ENCODE peak calls at places on chromosome 18, in five cellular contexts. One of them, this sample, is unnamed.

GRCh38 chr18:58557013-58557435 is 71.9 kb downstream of the ALPK2 start:
- DNase-seq in GM12865: peak; percentile 85
- DNase-seq in foreskin fibroblast: no peak
- DNase-seq in breast epithelium: no peak
- DNase-seq in fibroblast of the aortic adventitia: no peak
- DNase-seq in this sample: no peak

GRCh38 chr18:9139400-9140039 is 2.9 kb downstream of the ANKRD12 start:
- DNase-seq in GM12865: peak; percentile 37
- DNase-seq in foreskin fibroblast: no peak
- DNase-seq in breast epithelium: no peak
- DNase-seq in fibroblast of the aortic adventitia: no peak
- DNase-seq in this sample: no peak

GRCh38 chr18:51643483-51643882 is 446.0 kb upstream of the MEX3C start:
- DNase-seq in GM12865: no peak
- DNase-seq in foreskin fibroblast: no peak
- DNase-seq in breast epithelium: no peak
- DNase-seq in fibroblast of the aortic adventitia: no peak
- DNase-seq in this sample: no peak

GRCh38 chr18:34511435-34511834 is 198.7 kb upstream of the DTNA start:
- DNase-seq in GM12865: no peak
- DNase-seq in foreskin fibroblast: no peak
- DNase-seq in breast epithelium: no peak
- DNase-seq in fibroblast of the aortic adventitia: no peak
- DNase-seq in this sample: no peak

GRCh38 chr18:48134609-48135008 is 204.2 kb upstream of the SMAD2 start:
- DNase-seq in GM12865: no peak
- DNase-seq in foreskin fibroblast: no peak
- DNase-seq in breast epithelium: no peak
- DNase-seq in fibroblast of the aortic adventitia: no peak
- DNase-seq in this sample: no peak

GRCh38 chr18:63025251-63025710 is 294.3 kb downstream of the BCL2 start:
- DNase-seq in GM12865: no peak
- DNase-seq in foreskin fibroblast: no peak
- DNase-seq in breast epithelium: peak; percentile 61
- DNase-seq in fibroblast of the aortic adventitia: no peak
- DNase-seq in this sample: no peak

GRCh38 chr18:58334061-58334460 is 290.0 kb downstream of the NEDD4L start:
- DNase-seq in GM12865: no peak
- DNase-seq in foreskin fibroblast: no peak
- DNase-seq in breast epithelium: no peak
- DNase-seq in fibroblast of the aortic adventitia: no peak
- DNase-seq in this sample: no peak

GRCh38 chr18:58288922-58289797 is 245.1 kb downstream of the NEDD4L start:
- DNase-seq in GM12865: peak; percentile 72
- DNase-seq in foreskin fibroblast: peak; percentile 28
- DNase-seq in breast epithelium: no peak
- DNase-seq in fibroblast of the aortic adventitia: peak; percentile 11
- DNase-seq in this sample: peak; percentile 78

GRCh38 chr18:22606563-22607283 is 189.0 kb upstream of the CTAGE1 start:
- DNase-seq in GM12865: no peak
- DNase-seq in foreskin fibroblast: no peak
- DNase-seq in breast epithelium: no peak
- DNase-seq in fibroblast of the aortic adventitia: peak; percentile 61
- DNase-seq in this sample: no peak

GRCh38 chr18:51070545-51070944 is 40.5 kb downstream of the SMAD4 start:
- DNase-seq in GM12865: no peak
- DNase-seq in foreskin fibroblast: peak; percentile 68
- DNase-seq in breast epithelium: no peak
- DNase-seq in fibroblast of the aortic adventitia: peak; percentile 78
- DNase-seq in this sample: no peak

GRCh38 chr18:12099160-12099559 is 5.5 kb downstream of the ANKRD62 start:
- DNase-seq in GM12865: no peak
- DNase-seq in foreskin fibroblast: no peak
- DNase-seq in breast epithelium: no peak
- DNase-seq in fibroblast of the aortic adventitia: no peak
- DNase-seq in this sample: no peak

GRCh38 chr18:7272268-7273049 is 41.6 kb downstream of the LRRC30 start:
- DNase-seq in GM12865: no peak
- DNase-seq in foreskin fibroblast: peak; percentile 46
- DNase-seq in breast epithelium: no peak
- DNase-seq in fibroblast of the aortic adventitia: peak; percentile 65
- DNase-seq in this sample: no peak

GRCh38 chr18:24176727-24177416 is 38.0 kb downstream of the CABYR start:
- DNase-seq in GM12865: peak; percentile 85
- DNase-seq in foreskin fibroblast: peak; percentile 16
- DNase-seq in breast epithelium: peak; percentile 55
- DNase-seq in fibroblast of the aortic adventitia: peak; percentile 57
- DNase-seq in this sample: peak; percentile 59

GRCh38 chr18:79682896-79683625 is 3.5 kb downstream of the CTDP1 start:
- DNase-seq in GM12865: no peak
- DNase-seq in foreskin fibroblast: no peak
- DNase-seq in breast epithelium: no peak
- DNase-seq in fibroblast of the aortic adventitia: no peak
- DNase-seq in this sample: no peak

GRCh38 chr18:63736856-63737255 is 34.1 kb downstream of the SERPINB11 start:
- DNase-seq in GM12865: no peak
- DNase-seq in foreskin fibroblast: peak; percentile 66
- DNase-seq in breast epithelium: no peak
- DNase-seq in fibroblast of the aortic adventitia: no peak
- DNase-seq in this sample: no peak

GRCh38 chr18:79490593-79491551 is 95.1 kb downstream of the NFATC1 start:
- DNase-seq in GM12865: no peak
- DNase-seq in foreskin fibroblast: no peak
- DNase-seq in breast epithelium: no peak
- DNase-seq in fibroblast of the aortic adventitia: no peak
- DNase-seq in this sample: no peak

GRCh38 chr18:55778731-55779460 is 190.9 kb upstream of the TCF4 start:
- DNase-seq in GM12865: peak; percentile 54
- DNase-seq in foreskin fibroblast: no peak
- DNase-seq in breast epithelium: no peak
- DNase-seq in fibroblast of the aortic adventitia: no peak
- DNase-seq in this sample: no peak

GRCh38 chr18:37270666-37271052 is 294.9 kb downstream of the CELF4 start:
- DNase-seq in GM12865: no peak
- DNase-seq in foreskin fibroblast: no peak
- DNase-seq in breast epithelium: no peak
- DNase-seq in fibroblast of the aortic adventitia: no peak
- DNase-seq in this sample: no peak

GRCh38 chr18:12092398-12093229 is 1.0 kb upstream of the ANKRD62 start:
- DNase-seq in GM12865: peak; percentile 68
- DNase-seq in foreskin fibroblast: no peak
- DNase-seq in breast epithelium: no peak
- DNase-seq in fibroblast of the aortic adventitia: no peak
- DNase-seq in this sample: no peak

GRCh38 chr18:30044496-30044895 is 998.0 kb downstream of the DSC3 start:
- DNase-seq in GM12865: no peak
- DNase-seq in foreskin fibroblast: no peak
- DNase-seq in breast epithelium: no peak
- DNase-seq in fibroblast of the aortic adventitia: no peak
- DNase-seq in this sample: no peak

GRCh38 chr18:48470484-48471180 is 61.4 kb upstream of the ZBTB7C start:
- DNase-seq in GM12865: no peak
- DNase-seq in foreskin fibroblast: no peak
- DNase-seq in breast epithelium: no peak
- DNase-seq in fibroblast of the aortic adventitia: peak; percentile 83
- DNase-seq in this sample: no peak

GRCh38 chr18:23053756-23054457 is 81.4 kb upstream of the CABLES1 start:
- DNase-seq in GM12865: no peak
- DNase-seq in foreskin fibroblast: no peak
- DNase-seq in breast epithelium: peak; percentile 66
- DNase-seq in fibroblast of the aortic adventitia: peak; percentile 66
- DNase-seq in this sample: no peak

GRCh38 chr18:58013241-58014211 is 30.5 kb upstream of the NEDD4L start:
- DNase-seq in GM12865: no peak
- DNase-seq in foreskin fibroblast: no peak
- DNase-seq in breast epithelium: no peak
- DNase-seq in fibroblast of the aortic adventitia: no peak
- DNase-seq in this sample: no peak

GRCh38 chr18:21997207-21998143 is 171.9 kb upstream of the GATA6 start:
- DNase-seq in GM12865: peak; percentile 55
- DNase-seq in foreskin fibroblast: peak; percentile 7
- DNase-seq in breast epithelium: no peak
- DNase-seq in fibroblast of the aortic adventitia: peak; percentile 56
- DNase-seq in this sample: peak; percentile 16

GRCh38 chr18:55386545-55386944 is 201.4 kb downstream of the TCF4 start:
- DNase-seq in GM12865: no peak
- DNase-seq in foreskin fibroblast: no peak
- DNase-seq in breast epithelium: no peak
- DNase-seq in fibroblast of the aortic adventitia: no peak
- DNase-seq in this sample: no peak

GRCh38 chr18:22391571-22392359 is 25.9 kb downstream of the CTAGE1 start:
- DNase-seq in GM12865: peak; percentile 0
- DNase-seq in foreskin fibroblast: peak; percentile 75
- DNase-seq in breast epithelium: no peak
- DNase-seq in fibroblast of the aortic adventitia: peak; percentile 86
- DNase-seq in this sample: no peak

GRCh38 chr18:36378194-36378593 is 80.7 kb downstream of the FHOD3 start:
- DNase-seq in GM12865: no peak
- DNase-seq in foreskin fibroblast: no peak
- DNase-seq in breast epithelium: no peak
- DNase-seq in fibroblast of the aortic adventitia: no peak
- DNase-seq in this sample: no peak

GRCh38 chr18:48721308-48721707 is 182.5 kb downstream of the CTIF start:
- DNase-seq in GM12865: no peak
- DNase-seq in foreskin fibroblast: no peak
- DNase-seq in breast epithelium: no peak
- DNase-seq in fibroblast of the aortic adventitia: no peak
- DNase-seq in this sample: no peak

GRCh38 chr18:12741351-12741750 is 38.5 kb downstream of the PSMG2 start:
- DNase-seq in GM12865: no peak
- DNase-seq in foreskin fibroblast: peak; percentile 64
- DNase-seq in breast epithelium: no peak
- DNase-seq in fibroblast of the aortic adventitia: peak; percentile 53
- DNase-seq in this sample: no peak

GRCh38 chr18:13616041-13616440 is 110.3 kb downstream of the FAM210A start:
- DNase-seq in GM12865: no peak
- DNase-seq in foreskin fibroblast: no peak
- DNase-seq in breast epithelium: no peak
- DNase-seq in fibroblast of the aortic adventitia: no peak
- DNase-seq in this sample: no peak

GRCh38 chr18:37537868-37538525 is 27.6 kb downstream of the CELF4 start:
- DNase-seq in GM12865: peak; percentile 71
- DNase-seq in foreskin fibroblast: peak; percentile 56
- DNase-seq in breast epithelium: peak; percentile 67
- DNase-seq in fibroblast of the aortic adventitia: peak; percentile 58
- DNase-seq in this sample: no peak

GRCh38 chr18:63878343-63878742 is 9.2 kb upstream of the SERPINB2 start:
- DNase-seq in GM12865: no peak
- DNase-seq in foreskin fibroblast: peak; percentile 58
- DNase-seq in breast epithelium: no peak
- DNase-seq in fibroblast of the aortic adventitia: peak; percentile 41
- DNase-seq in this sample: no peak

DNA sequence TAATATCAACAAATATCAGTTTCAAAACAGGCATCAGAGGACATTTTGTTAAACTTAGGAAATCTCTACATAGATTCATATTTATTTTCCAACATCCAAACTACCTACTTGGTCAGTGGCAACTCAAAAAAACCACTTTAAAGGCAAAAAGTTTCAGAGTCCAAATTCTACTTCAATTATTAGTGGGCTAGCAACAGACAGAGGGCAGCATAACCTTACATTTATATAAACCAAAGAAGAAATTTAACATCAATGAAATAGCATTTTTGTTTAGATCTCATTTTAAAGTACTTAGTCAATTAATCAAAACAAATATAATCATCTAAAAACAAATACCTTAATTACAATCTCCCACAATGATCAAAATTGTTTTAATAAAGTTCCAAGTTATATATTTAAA is 33.3 kb downstream of the RTTN start:
- DNase-seq in GM12865: peak; percentile 17
- DNase-seq in foreskin fibroblast: no peak
- DNase-seq in breast epithelium: no peak
- DNase-seq in fibroblast of the aortic adventitia: peak; percentile 60
- DNase-seq in this sample: no peak
- TF ChIP-seq CTCF in GM12865: peak; percentile 1
- TF ChIP-seq CTCF in foreskin fibroblast: peak; percentile 36
- TF ChIP-seq CTCF in breast epithelium: no peak
- TF ChIP-seq CTCF in fibroblast of the aortic adventitia: peak; percentile 48
- TF ChIP-seq CTCF in this sample: peak; percentile 7

GRCh38 chr18:4640349-4641012 is 185.4 kb upstream of the DLGAP1 start:
- DNase-seq in GM12865: peak; percentile 41
- DNase-seq in foreskin fibroblast: no peak
- DNase-seq in breast epithelium: no peak
- DNase-seq in fibroblast of the aortic adventitia: no peak
- DNase-seq in this sample: no peak
- H3K4me3 ChIP-seq in GM12865: no peak overlapping the region
- H3K4me3 ChIP-seq in foreskin fibroblast: no peak overlapping the region
- H3K4me3 ChIP-seq in breast epithelium: no peak overlapping the region
- H3K4me3 ChIP-seq in fibroblast of the aortic adventitia: no peak overlapping the region
- H3K4me3 ChIP-seq in this sample: no peak overlapping the region

GRCh38 chr18:76657428-76657827 is 162.4 kb upstream of the ZNF516 start:
- DNase-seq in GM12865: no peak
- DNase-seq in foreskin fibroblast: no peak
- DNase-seq in breast epithelium: no peak
- DNase-seq in fibroblast of the aortic adventitia: no peak
- DNase-seq in this sample: no peak
- TF ChIP-seq CTCF in GM12865: no peak
- TF ChIP-seq CTCF in foreskin fibroblast: no peak
- TF ChIP-seq CTCF in breast epithelium: no peak
- TF ChIP-seq CTCF in fibroblast of the aortic adventitia: no peak
- TF ChIP-seq CTCF in this sample: no peak

GRCh38 chr18:73136134-73136533 is 268.3 kb upstream of the NETO1 start:
- DNase-seq in GM12865: no peak
- DNase-seq in foreskin fibroblast: no peak
- DNase-seq in breast epithelium: no peak
- DNase-seq in fibroblast of the aortic adventitia: peak; percentile 2
- DNase-seq in this sample: no peak
- H3K4me3 ChIP-seq in GM12865: no peak overlapping the region
- H3K4me3 ChIP-seq in foreskin fibroblast: no peak overlapping the region
- H3K4me3 ChIP-seq in breast epithelium: no peak overlapping the region
- H3K4me3 ChIP-seq in fibroblast of the aortic adventitia: no peak overlapping the region
- H3K4me3 ChIP-seq in this sample: no peak overlapping the region

GRCh38 chr18:28175047-28175929 is 1.6 kb downstream of the CDH2 start:
- DNase-seq in GM12865: no peak
- DNase-seq in foreskin fibroblast: no peak
- DNase-seq in breast epithelium: no peak
- DNase-seq in fibroblast of the aortic adventitia: peak; percentile 61
- DNase-seq in this sample: no peak
- TF ChIP-seq CTCF in GM12865: no peak
- TF ChIP-seq CTCF in foreskin fibroblast: no peak
- TF ChIP-seq CTCF in breast epithelium: no peak
- TF ChIP-seq CTCF in fibroblast of the aortic adventitia: peak; percentile 5
- TF ChIP-seq CTCF in this sample: no peak

GRCh38 chr18:46071894-46072867 is at the start of gene PSTPIP2:
- DNase-seq in GM12865: peak; percentile 54
- DNase-seq in foreskin fibroblast: peak; percentile 61
- DNase-seq in breast epithelium: peak; percentile 77
- DNase-seq in fibroblast of the aortic adventitia: peak; percentile 57
- DNase-seq in this sample: no peak
- H3K4me3 ChIP-seq in GM12865: peak within 1 kb of the TSS; percentile 42
- H3K4me3 ChIP-seq in foreskin fibroblast: peak within 1 kb of the TSS; percentile 71
- H3K4me3 ChIP-seq in breast epithelium: peak within 1 kb of the TSS; percentile 91
- H3K4me3 ChIP-seq in fibroblast of the aortic adventitia: peak within 1 kb of the TSS; percentile 81
- H3K4me3 ChIP-seq in this sample: peak within 1 kb of the TSS; percentile 17

DNA sequence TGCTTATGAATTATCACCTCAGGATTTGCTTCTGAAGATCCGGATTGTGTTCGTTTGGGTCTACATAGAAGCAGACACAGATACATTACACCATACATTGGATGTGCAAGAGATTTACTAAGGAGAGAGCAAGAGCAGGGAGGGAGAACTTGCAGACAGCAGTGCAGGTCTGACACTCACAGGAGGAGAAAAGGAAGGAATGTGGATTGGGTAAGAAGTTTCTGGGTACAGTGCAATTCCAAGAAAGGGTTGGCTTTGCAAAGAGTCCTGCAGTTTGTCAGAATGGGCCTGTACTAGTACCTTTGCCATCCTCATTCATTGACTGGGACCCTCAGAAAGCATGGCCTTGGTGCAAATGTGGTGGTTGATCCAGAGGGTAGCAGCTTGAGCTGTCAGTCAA is 4.8 kb upstream of the THOC1 start:
- DNase-seq in GM12865: no peak
- DNase-seq in foreskin fibroblast: no peak
- DNase-seq in breast epithelium: no peak
- DNase-seq in fibroblast of the aortic adventitia: no peak
- DNase-seq in this sample: no peak
- TF ChIP-seq CTCF in GM12865: no peak
- TF ChIP-seq CTCF in foreskin fibroblast: no peak
- TF ChIP-seq CTCF in breast epithelium: no peak
- TF ChIP-seq CTCF in fibroblast of the aortic adventitia: no peak
- TF ChIP-seq CTCF in this sample: no peak